ENCODE peak calls at places on chromosomes 12 and 14, in nine cellular contexts. A, L, S, C, V, D, W, Z and K are unnamed samples.

GRCh38 chr12:402127-402456 is 648 bp downstream of the CCDC77 start:
- DNase-seq in A (no peak), L (no peak), S (no peak), C (no peak), V (peak), D (no peak), W (peak), Z (no peak), K (peak)

GRCh38 chr14:52907949-52908348 is 42.9 kb downstream of the FERMT2 start:
- DNase-seq in A (no peak), L (no peak), S (no peak), C (no peak), V (no peak), D (no peak), W (no peak), Z (no peak), K (no peak)

GRCh38 chr12:92155733-92156132 is 10.1 kb upstream of the BTG1 start:
- DNase-seq in A (no peak), L (no peak), S (no peak), C (no peak), V (no peak), D (no peak), W (no peak), Z (no peak), K (no peak)

GRCh38 chr12:47900101-47900479 is 4.7 kb downstream of the VDR start:
- DNase-seq in A (no peak), L (no peak), S (no peak), C (no peak), V (no peak), D (no peak), W (no peak), Z (no peak), K (no peak)

GRCh38 chr14:75340921-75341320 is 62.3 kb downstream of the FOS start:
- DNase-seq in A (no peak), L (no peak), S (peak), C (no peak), V (peak), D (peak), W (no peak), Z (no peak), K (no peak)

GRCh38 chr14:73797540-73797925 is 54.1 kb upstream of the PTGR2 start:
- DNase-seq in A (no peak), L (no peak), S (no peak), C (no peak), V (no peak), D (no peak), W (no peak), Z (no peak), K (no peak)

GRCh38 chr14:89828473-89829200 is 125.9 kb downstream of the EFCAB11 start:
- DNase-seq in A (no peak), L (no peak), S (no peak), C (no peak), V (no peak), D (no peak), W (no peak), Z (no peak), K (no peak)

GRCh38 chr12:115944851-115945496 is 332.5 kb downstream of the MED13L start:
- DNase-seq in A (no peak), L (no peak), S (no peak), C (no peak), V (no peak), D (no peak), W (no peak), Z (no peak), K (no peak)

GRCh38 chr12:39755475-39755874 is 135.9 kb upstream of the ABCD2 start:
- DNase-seq in A (no peak), L (no peak), S (no peak), C (no peak), V (no peak), D (no peak), W (no peak), Z (no peak), K (no peak)

GRCh38 chr12:123013185-123014095 is 33.0 kb downstream of the ARL6IP4 start:
- DNase-seq in A (no peak), L (no peak), S (no peak), C (no peak), V (no peak), D (no peak), W (no peak), Z (no peak), K (no peak)

GRCh38 chr12:58372298-58372697 is 430.9 kb downstream of the ATP23 start:
- DNase-seq in A (no peak), L (no peak), S (no peak), C (no peak), V (no peak), D (no peak), W (no peak), Z (no peak), K (no peak)

GRCh38 chr14:20400589-20400964 is 12.7 kb downstream of the TEP1 start:
- DNase-seq in A (no peak), L (no peak), S (no peak), C (no peak), V (no peak), D (no peak), W (no peak), Z (no peak), K (no peak)